ENCODE peak calls at places on chromosomes 11 and 22, in seven cellular contexts. One of them, this sample, is unnamed.

GRCh38 chr11:129273944-129274343 is 81.8 kb upstream of the ARHGAP32 start:
- DNase-seq in anterior cingulate cortex: no peak
- DNase-seq in NCI-H460: no peak
- DNase-seq in ELR: no peak
- DNase-seq in upper lobe of right lung: no peak
- DNase-seq in stimulated activated CD4-positive, alpha-beta T cell treated with anti-CD3 and anti-CD28 coated beads, Interleukin-12 subunit alpha, Interleukin-12 subunit beta, amount 100 ng/mL, for 24 hours: no peak
- DNase-seq in HuH-7: no peak
- DNase-seq in this sample: no peak

GRCh38 chr22:40641269-40641668 is 4.8 kb upstream of the MRTFA start:
- DNase-seq in HuH-7: no peak
- DNase-seq in NCI-H460: no peak
- DNase-seq in upper lobe of right lung: no peak
- DNase-seq in stimulated activated CD4-positive, alpha-beta T cell treated with anti-CD3 and anti-CD28 coated beads, Interleukin-12 subunit alpha, Interleukin-12 subunit beta, amount 100 ng/mL, for 24 hours: no peak
- DNase-seq in ELR: no peak
- DNase-seq in anterior cingulate cortex: no peak
- DNase-seq in this sample: no peak

GRCh38 chr11:3223932-3224729 is 5.5 kb upstream of the MRGPRG start:
- DNase-seq in ELR: no peak
- DNase-seq in stimulated activated CD4-positive, alpha-beta T cell treated with anti-CD3 and anti-CD28 coated beads, Interleukin-12 subunit alpha, Interleukin-12 subunit beta, amount 100 ng/mL, for 24 hours: no peak
- DNase-seq in HuH-7: no peak
- DNase-seq in upper lobe of right lung: no peak
- DNase-seq in NCI-H460: no peak
- DNase-seq in anterior cingulate cortex: no peak
- DNase-seq in this sample: no peak

GRCh38 chr11:104033134-104033533 is 3.3 kb upstream of the DDI1 start:
- DNase-seq in ELR: peak
- DNase-seq in NCI-H460: no peak
- DNase-seq in upper lobe of right lung: no peak
- DNase-seq in stimulated activated CD4-positive, alpha-beta T cell treated with anti-CD3 and anti-CD28 coated beads, Interleukin-12 subunit alpha, Interleukin-12 subunit beta, amount 100 ng/mL, for 24 hours: no peak
- DNase-seq in HuH-7: peak
- DNase-seq in anterior cingulate cortex: no peak
- DNase-seq in this sample: no peak

GRCh38 chr11:105155679-105156078 is 16.1 kb upstream of the CARD18 start:
- DNase-seq in upper lobe of right lung: no peak
- DNase-seq in anterior cingulate cortex: no peak
- DNase-seq in NCI-H460: no peak
- DNase-seq in stimulated activated CD4-positive, alpha-beta T cell treated with anti-CD3 and anti-CD28 coated beads, Interleukin-12 subunit alpha, Interleukin-12 subunit beta, amount 100 ng/mL, for 24 hours: no peak
- DNase-seq in HuH-7: no peak
- DNase-seq in ELR: no peak
- DNase-seq in this sample: no peak

GRCh38 chr11:13233173-13233572 is 44.4 kb upstream of the BMAL1 start:
- DNase-seq in HuH-7: no peak
- DNase-seq in anterior cingulate cortex: no peak
- DNase-seq in NCI-H460: no peak
- DNase-seq in ELR: no peak
- DNase-seq in stimulated activated CD4-positive, alpha-beta T cell treated with anti-CD3 and anti-CD28 coated beads, Interleukin-12 subunit alpha, Interleukin-12 subunit beta, amount 100 ng/mL, for 24 hours: no peak
- DNase-seq in upper lobe of right lung: no peak
- DNase-seq in this sample: no peak

GRCh38 chr22:27492566-27493201 is 308.9 kb downstream of the MN1 start:
- DNase-seq in ELR: peak
- DNase-seq in NCI-H460: no peak
- DNase-seq in HuH-7: no peak
- DNase-seq in stimulated activated CD4-positive, alpha-beta T cell treated with anti-CD3 and anti-CD28 coated beads, Interleukin-12 subunit alpha, Interleukin-12 subunit beta, amount 100 ng/mL, for 24 hours: no peak
- DNase-seq in upper lobe of right lung: no peak
- DNase-seq in anterior cingulate cortex: no peak
- DNase-seq in this sample: no peak

GRCh38 chr22:43293661-43294392 is 49.3 kb downstream of the SCUBE1 start:
- DNase-seq in upper lobe of right lung: peak
- DNase-seq in stimulated activated CD4-positive, alpha-beta T cell treated with anti-CD3 and anti-CD28 coated beads, Interleukin-12 subunit alpha, Interleukin-12 subunit beta, amount 100 ng/mL, for 24 hours: no peak
- DNase-seq in anterior cingulate cortex: no peak
- DNase-seq in ELR: peak
- DNase-seq in NCI-H460: peak
- DNase-seq in HuH-7: peak
- DNase-seq in this sample: no peak

GRCh38 chr11:1153105-1153950 is 4.4 kb upstream of the MUC5AC start:
- DNase-seq in anterior cingulate cortex: no peak
- DNase-seq in ELR: peak
- DNase-seq in stimulated activated CD4-positive, alpha-beta T cell treated with anti-CD3 and anti-CD28 coated beads, Interleukin-12 subunit alpha, Interleukin-12 subunit beta, amount 100 ng/mL, for 24 hours: no peak
- DNase-seq in NCI-H460: no peak
- DNase-seq in HuH-7: peak
- DNase-seq in upper lobe of right lung: peak
- DNase-seq in this sample: no peak

GRCh38 chr11:127624455-127624854 is 623.9 kb upstream of the KIRREL3 start:
- DNase-seq in NCI-H460: no peak
- DNase-seq in upper lobe of right lung: no peak
- DNase-seq in anterior cingulate cortex: no peak
- DNase-seq in stimulated activated CD4-positive, alpha-beta T cell treated with anti-CD3 and anti-CD28 coated beads, Interleukin-12 subunit alpha, Interleukin-12 subunit beta, amount 100 ng/mL, for 24 hours: no peak
- DNase-seq in HuH-7: no peak
- DNase-seq in ELR: no peak
- DNase-seq in this sample: no peak

GRCh38 chr11:133738624-133739023 is 106.7 kb downstream of the SPATA19 start:
- DNase-seq in stimulated activated CD4-positive, alpha-beta T cell treated with anti-CD3 and anti-CD28 coated beads, Interleukin-12 subunit alpha, Interleukin-12 subunit beta, amount 100 ng/mL, for 24 hours: no peak
- DNase-seq in upper lobe of right lung: no peak
- DNase-seq in anterior cingulate cortex: no peak
- DNase-seq in NCI-H460: no peak
- DNase-seq in HuH-7: no peak
- DNase-seq in ELR: no peak
- DNase-seq in this sample: no peak

GRCh38 chr22:38298312-38299000 is 18.8 kb downstream of the CSNK1E start:
- DNase-seq in HuH-7: peak
- DNase-seq in NCI-H460: peak
- DNase-seq in anterior cingulate cortex: no peak
- DNase-seq in stimulated activated CD4-positive, alpha-beta T cell treated with anti-CD3 and anti-CD28 coated beads, Interleukin-12 subunit alpha, Interleukin-12 subunit beta, amount 100 ng/mL, for 24 hours: no peak
- DNase-seq in upper lobe of right lung: no peak
- DNase-seq in ELR: peak
- DNase-seq in this sample: no peak

GRCh38 chr11:29173660-29174062 is 843.2 kb downstream of the KCNA4 start:
- DNase-seq in HuH-7: no peak
- DNase-seq in ELR: peak
- DNase-seq in upper lobe of right lung: no peak
- DNase-seq in NCI-H460: peak
- DNase-seq in stimulated activated CD4-positive, alpha-beta T cell treated with anti-CD3 and anti-CD28 coated beads, Interleukin-12 subunit alpha, Interleukin-12 subunit beta, amount 100 ng/mL, for 24 hours: no peak
- DNase-seq in anterior cingulate cortex: no peak
- DNase-seq in this sample: no peak

GRCh38 chr11:110000045-110000502 is 93.1 kb upstream of the ZC3H12C start:
- DNase-seq in NCI-H460: peak
- DNase-seq in ELR: peak
- DNase-seq in anterior cingulate cortex: no peak
- DNase-seq in stimulated activated CD4-positive, alpha-beta T cell treated with anti-CD3 and anti-CD28 coated beads, Interleukin-12 subunit alpha, Interleukin-12 subunit beta, amount 100 ng/mL, for 24 hours: no peak
- DNase-seq in upper lobe of right lung: no peak
- DNase-seq in HuH-7: no peak
- DNase-seq in this sample: no peak

GRCh38 chr22:43526117-43526655 is 114.4 kb downstream of the MPPED1 start:
- DNase-seq in anterior cingulate cortex: no peak
- DNase-seq in NCI-H460: no peak
- DNase-seq in ELR: no peak
- DNase-seq in stimulated activated CD4-positive, alpha-beta T cell treated with anti-CD3 and anti-CD28 coated beads, Interleukin-12 subunit alpha, Interleukin-12 subunit beta, amount 100 ng/mL, for 24 hours: no peak
- DNase-seq in HuH-7: no peak
- DNase-seq in upper lobe of right lung: peak
- DNase-seq in this sample: no peak

GRCh38 chr22:19909350-19910179 is 32.0 kb upstream of the COMT start:
- DNase-seq in HuH-7: peak
- DNase-seq in NCI-H460: peak
- DNase-seq in anterior cingulate cortex: peak
- DNase-seq in stimulated activated CD4-positive, alpha-beta T cell treated with anti-CD3 and anti-CD28 coated beads, Interleukin-12 subunit alpha, Interleukin-12 subunit beta, amount 100 ng/mL, for 24 hours: peak
- DNase-seq in ELR: peak
- DNase-seq in upper lobe of right lung: peak
- DNase-seq in this sample: peak

GRCh38 chr11:79920480-79920879 is 479.6 kb upstream of the TENM4 start:
- DNase-seq in anterior cingulate cortex: no peak
- DNase-seq in HuH-7: no peak
- DNase-seq in stimulated activated CD4-positive, alpha-beta T cell treated with anti-CD3 and anti-CD28 coated beads, Interleukin-12 subunit alpha, Interleukin-12 subunit beta, amount 100 ng/mL, for 24 hours: no peak
- DNase-seq in ELR: no peak
- DNase-seq in upper lobe of right lung: no peak
- DNase-seq in NCI-H460: no peak
- DNase-seq in this sample: no peak

GRCh38 chr11:57566035-57566504 is 1.4 kb downstream of the UBE2L6 start:
- DNase-seq in NCI-H460: no peak
- DNase-seq in anterior cingulate cortex: no peak
- DNase-seq in HuH-7: peak
- DNase-seq in stimulated activated CD4-positive, alpha-beta T cell treated with anti-CD3 and anti-CD28 coated beads, Interleukin-12 subunit alpha, Interleukin-12 subunit beta, amount 100 ng/mL, for 24 hours: no peak
- DNase-seq in ELR: peak
- DNase-seq in upper lobe of right lung: no peak
- DNase-seq in this sample: peak

GRCh38 chr22:39212721-39213376 is 31.9 kb downstream of the PDGFB start:
- DNase-seq in stimulated activated CD4-positive, alpha-beta T cell treated with anti-CD3 and anti-CD28 coated beads, Interleukin-12 subunit alpha, Interleukin-12 subunit beta, amount 100 ng/mL, for 24 hours: no peak
- DNase-seq in HuH-7: peak
- DNase-seq in anterior cingulate cortex: no peak
- DNase-seq in ELR: peak
- DNase-seq in NCI-H460: no peak
- DNase-seq in upper lobe of right lung: peak
- DNase-seq in this sample: no peak